ENCODE peak calls at places on chromosomes 4 and X, in eight cellular contexts. One of them, this sample, is unnamed.

GRCh38 chrX:39133971-39134370 is 332.7 kb downstream of the MID1IP1 start:
- DNase-seq in spleen: peak; percentile 79
- DNase-seq in heart left ventricle: no peak
- DNase-seq in aorta: no peak
- DNase-seq in OCI-LY7: peak; percentile 24
- DNase-seq in upper lobe of right lung: no peak
- DNase-seq in CD8-positive, alpha-beta memory T cell: no peak
- DNase-seq in HCT116: no peak
- DNase-seq in this sample: no peak

GRCh38 chr4:55509272-55509671 is 37.4 kb downstream of the CLOCK start:
- DNase-seq in spleen: no peak
- DNase-seq in OCI-LY7: no peak
- DNase-seq in aorta: no peak
- DNase-seq in upper lobe of right lung: no peak
- DNase-seq in heart left ventricle: no peak
- DNase-seq in HCT116: no peak
- DNase-seq in CD8-positive, alpha-beta memory T cell: no peak
- DNase-seq in this sample: no peak

GRCh38 chr4:124526321-124526720 is 186.2 kb downstream of the ANKRD50 start:
- DNase-seq in HCT116: no peak
- DNase-seq in heart left ventricle: no peak
- DNase-seq in CD8-positive, alpha-beta memory T cell: no peak
- DNase-seq in aorta: no peak
- DNase-seq in spleen: no peak
- DNase-seq in OCI-LY7: no peak
- DNase-seq in upper lobe of right lung: no peak
- DNase-seq in this sample: no peak

GRCh38 chr4:155433636-155434360 is 57.0 kb upstream of the MAP9 start:
- DNase-seq in upper lobe of right lung: no peak
- DNase-seq in aorta: no peak
- DNase-seq in OCI-LY7: no peak
- DNase-seq in HCT116: no peak
- DNase-seq in heart left ventricle: no peak
- DNase-seq in CD8-positive, alpha-beta memory T cell: no peak
- DNase-seq in spleen: no peak
- DNase-seq in this sample: no peak

GRCh38 chrX:119391279-119391678 is 7.9 kb upstream of the SLC25A43 start:
- DNase-seq in CD8-positive, alpha-beta memory T cell: no peak
- DNase-seq in spleen: no peak
- DNase-seq in heart left ventricle: no peak
- DNase-seq in HCT116: peak; percentile 23
- DNase-seq in aorta: no peak
- DNase-seq in upper lobe of right lung: no peak
- DNase-seq in OCI-LY7: peak; percentile 29
- DNase-seq in this sample: no peak

GRCh38 chrX:155745792-155746191 is 133.0 kb upstream of the TMLHE start:
- DNase-seq in HCT116: peak; percentile 12
- DNase-seq in CD8-positive, alpha-beta memory T cell: no peak
- DNase-seq in spleen: no peak
- DNase-seq in OCI-LY7: no peak
- DNase-seq in aorta: peak; percentile 51
- DNase-seq in upper lobe of right lung: no peak
- DNase-seq in heart left ventricle: peak; percentile 15
- DNase-seq in this sample: no peak

GRCh38 chrX:132842839-132843238 is 115.6 kb downstream of the HS6ST2 start:
- DNase-seq in upper lobe of right lung: no peak
- DNase-seq in heart left ventricle: no peak
- DNase-seq in spleen: no peak
- DNase-seq in OCI-LY7: no peak
- DNase-seq in aorta: no peak
- DNase-seq in HCT116: no peak
- DNase-seq in CD8-positive, alpha-beta memory T cell: no peak
- DNase-seq in this sample: no peak

GRCh38 chrX:19535481-19535880 is 20.2 kb upstream of the MAP3K15 start:
- DNase-seq in spleen: no peak
- DNase-seq in CD8-positive, alpha-beta memory T cell: no peak
- DNase-seq in HCT116: no peak
- DNase-seq in aorta: no peak
- DNase-seq in heart left ventricle: no peak
- DNase-seq in OCI-LY7: peak; percentile 26
- DNase-seq in upper lobe of right lung: no peak
- DNase-seq in this sample: no peak

GRCh38 chrX:114626323-114626722 is 42.4 kb downstream of the HTR2C start:
- DNase-seq in spleen: no peak
- DNase-seq in CD8-positive, alpha-beta memory T cell: no peak
- DNase-seq in aorta: no peak
- DNase-seq in heart left ventricle: no peak
- DNase-seq in HCT116: no peak
- DNase-seq in OCI-LY7: no peak
- DNase-seq in upper lobe of right lung: no peak
- DNase-seq in this sample: no peak

GRCh38 chr4:6815029-6815836 is 32.7 kb downstream of the KIAA0232 start:
- DNase-seq in CD8-positive, alpha-beta memory T cell: no peak
- DNase-seq in spleen: no peak
- DNase-seq in HCT116: no peak
- DNase-seq in OCI-LY7: no peak
- DNase-seq in heart left ventricle: no peak
- DNase-seq in aorta: no peak
- DNase-seq in upper lobe of right lung: no peak
- DNase-seq in this sample: no peak

DNA sequence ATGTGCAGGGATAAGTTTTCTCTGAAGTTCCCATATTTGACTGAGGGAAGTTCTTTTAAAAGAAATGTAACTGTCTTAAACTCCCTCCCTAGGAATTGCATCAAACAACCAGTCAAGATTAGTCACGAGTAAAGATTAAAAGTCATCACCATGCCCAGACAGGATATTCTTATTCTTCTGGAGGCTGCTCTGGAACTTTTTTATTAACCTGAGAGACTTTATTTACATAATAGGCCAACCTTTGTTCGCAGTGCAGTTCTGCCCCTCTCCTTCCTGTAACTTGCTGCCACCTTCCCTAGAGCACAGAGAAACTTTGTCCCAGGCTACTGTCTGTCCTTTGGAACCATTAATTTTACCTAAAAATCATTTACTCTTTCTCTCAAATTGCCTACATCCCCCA is 9.8 kb upstream of the HERC3 start:
- DNase-seq in spleen: no peak
- DNase-seq in HCT116: no peak
- DNase-seq in CD8-positive, alpha-beta memory T cell: no peak
- DNase-seq in aorta: no peak
- DNase-seq in upper lobe of right lung: no peak
- DNase-seq in OCI-LY7: no peak
- DNase-seq in heart left ventricle: no peak
- DNase-seq in this sample: no peak
- H3K27ac ChIP-seq in spleen: no peak overlapping the region
- H3K27ac ChIP-seq in HCT116: no peak overlapping the region
- H3K27ac ChIP-seq in CD8-positive, alpha-beta memory T cell: no peak overlapping the region
- H3K27ac ChIP-seq in aorta: no peak overlapping the region
- H3K27ac ChIP-seq in upper lobe of right lung: no peak overlapping the region
- H3K27ac ChIP-seq in OCI-LY7: no peak overlapping the region
- H3K27ac ChIP-seq in heart left ventricle: no peak overlapping the region
- H3K27ac ChIP-seq in this sample: no peak overlapping the region

GRCh38 chr4:183035726-183036415 is 63.2 kb upstream of the WWC2 start:
- DNase-seq in heart left ventricle: no peak
- DNase-seq in upper lobe of right lung: no peak
- DNase-seq in HCT116: no peak
- DNase-seq in OCI-LY7: no peak
- DNase-seq in aorta: no peak
- DNase-seq in spleen: no peak
- DNase-seq in CD8-positive, alpha-beta memory T cell: no peak
- DNase-seq in this sample: no peak

DNA sequence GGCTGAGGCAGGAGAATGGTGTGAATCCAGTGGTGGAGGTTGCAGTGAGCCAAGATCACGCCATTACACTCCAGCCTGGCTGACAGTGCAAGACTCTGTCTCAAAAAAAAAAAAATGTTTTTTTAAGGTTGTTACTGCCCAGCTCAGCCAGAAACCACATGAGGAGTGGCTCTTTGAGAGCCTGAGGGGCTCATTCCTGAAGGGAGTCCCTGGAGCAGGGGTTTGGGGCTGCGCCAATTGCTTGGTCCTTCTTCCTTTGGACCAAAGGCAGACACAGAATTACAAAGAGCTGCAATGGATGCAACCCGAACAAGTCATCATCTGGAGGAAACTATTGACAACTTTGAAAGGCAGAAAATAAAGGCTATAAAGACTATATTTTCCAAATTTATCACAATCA is 60.6 kb upstream of the WWC2 start:
- DNase-seq in upper lobe of right lung: no peak
- DNase-seq in CD8-positive, alpha-beta memory T cell: no peak
- DNase-seq in spleen: no peak
- DNase-seq in heart left ventricle: no peak
- DNase-seq in aorta: no peak
- DNase-seq in HCT116: no peak
- DNase-seq in OCI-LY7: no peak
- DNase-seq in this sample: no peak
- H3K27ac ChIP-seq in upper lobe of right lung: no peak overlapping the region
- H3K27ac ChIP-seq in CD8-positive, alpha-beta memory T cell: no peak overlapping the region
- H3K27ac ChIP-seq in spleen: no peak overlapping the region
- H3K27ac ChIP-seq in heart left ventricle: no peak overlapping the region
- H3K27ac ChIP-seq in aorta: no peak overlapping the region
- H3K27ac ChIP-seq in HCT116: no peak overlapping the region
- H3K27ac ChIP-seq in OCI-LY7: no peak overlapping the region
- H3K27ac ChIP-seq in this sample: no peak overlapping the region

GRCh38 chr4:94014484-94015136 is 186.1 kb downstream of the ATOH1 start:
- DNase-seq in upper lobe of right lung: no peak
- DNase-seq in heart left ventricle: no peak
- DNase-seq in OCI-LY7: no peak
- DNase-seq in aorta: no peak
- DNase-seq in HCT116: no peak
- DNase-seq in spleen: no peak
- DNase-seq in CD8-positive, alpha-beta memory T cell: no peak
- DNase-seq in this sample: no peak
- H3K27ac ChIP-seq in upper lobe of right lung: no peak overlapping the region
- H3K27ac ChIP-seq in heart left ventricle: no peak overlapping the region
- H3K27ac ChIP-seq in OCI-LY7: no peak overlapping the region
- H3K27ac ChIP-seq in aorta: no peak overlapping the region
- H3K27ac ChIP-seq in HCT116: no peak overlapping the region
- H3K27ac ChIP-seq in spleen: no peak overlapping the region
- H3K27ac ChIP-seq in CD8-positive, alpha-beta memory T cell: no peak overlapping the region
- H3K27ac ChIP-seq in this sample: no peak overlapping the region

GRCh38 chr4:169968999-169969398 is 57.2 kb downstream of the MFAP3L start:
- DNase-seq in aorta: no peak
- DNase-seq in upper lobe of right lung: no peak
- DNase-seq in spleen: no peak
- DNase-seq in HCT116: no peak
- DNase-seq in OCI-LY7: no peak
- DNase-seq in heart left ventricle: no peak
- DNase-seq in CD8-positive, alpha-beta memory T cell: no peak
- DNase-seq in this sample: no peak
- H3K27ac ChIP-seq in aorta: no peak overlapping the region
- H3K27ac ChIP-seq in upper lobe of right lung: no peak overlapping the region
- H3K27ac ChIP-seq in spleen: no peak overlapping the region
- H3K27ac ChIP-seq in HCT116: no peak overlapping the region
- H3K27ac ChIP-seq in OCI-LY7: no peak overlapping the region
- H3K27ac ChIP-seq in heart left ventricle: no peak overlapping the region
- H3K27ac ChIP-seq in CD8-positive, alpha-beta memory T cell: no peak overlapping the region
- H3K27ac ChIP-seq in this sample: no peak overlapping the region

GRCh38 chr4:17884511-17884910 is 73.7 kb downstream of the NCAPG start:
- DNase-seq in heart left ventricle: no peak
- DNase-seq in HCT116: no peak
- DNase-seq in CD8-positive, alpha-beta memory T cell: no peak
- DNase-seq in aorta: no peak
- DNase-seq in upper lobe of right lung: no peak
- DNase-seq in spleen: no peak
- DNase-seq in OCI-LY7: no peak
- DNase-seq in this sample: no peak

GRCh38 chr4:17889692-17890091 is 78.9 kb downstream of the NCAPG start:
- DNase-seq in upper lobe of right lung: no peak
- DNase-seq in CD8-positive, alpha-beta memory T cell: no peak
- DNase-seq in spleen: no peak
- DNase-seq in aorta: no peak
- DNase-seq in HCT116: no peak
- DNase-seq in OCI-LY7: no peak
- DNase-seq in heart left ventricle: no peak
- DNase-seq in this sample: no peak

GRCh38 chr4:17884063-17884462 is 73.3 kb downstream of the NCAPG start:
- DNase-seq in aorta: no peak
- DNase-seq in upper lobe of right lung: no peak
- DNase-seq in OCI-LY7: no peak
- DNase-seq in spleen: no peak
- DNase-seq in heart left ventricle: no peak
- DNase-seq in HCT116: no peak
- DNase-seq in CD8-positive, alpha-beta memory T cell: no peak
- DNase-seq in this sample: no peak
- H3K27ac ChIP-seq in aorta: no peak overlapping the region
- H3K27ac ChIP-seq in upper lobe of right lung: no peak overlapping the region
- H3K27ac ChIP-seq in OCI-LY7: no peak overlapping the region
- H3K27ac ChIP-seq in spleen: no peak overlapping the region
- H3K27ac ChIP-seq in heart left ventricle: no peak overlapping the region
- H3K27ac ChIP-seq in HCT116: no peak overlapping the region
- H3K27ac ChIP-seq in CD8-positive, alpha-beta memory T cell: no peak overlapping the region
- H3K27ac ChIP-seq in this sample: no peak overlapping the region

GRCh38 chr4:38466401-38466800 is 197.6 kb upstream of the KLF3 start:
- DNase-seq in HCT116: no peak
- DNase-seq in CD8-positive, alpha-beta memory T cell: no peak
- DNase-seq in upper lobe of right lung: no peak
- DNase-seq in aorta: no peak
- DNase-seq in OCI-LY7: no peak
- DNase-seq in spleen: no peak
- DNase-seq in heart left ventricle: no peak
- DNase-seq in this sample: no peak

GRCh38 chr4:38467296-38467695 is 196.7 kb upstream of the KLF3 start:
- DNase-seq in OCI-LY7: no peak
- DNase-seq in upper lobe of right lung: no peak
- DNase-seq in aorta: no peak
- DNase-seq in CD8-positive, alpha-beta memory T cell: no peak
- DNase-seq in spleen: no peak
- DNase-seq in HCT116: no peak
- DNase-seq in heart left ventricle: no peak
- DNase-seq in this sample: no peak

GRCh38 chr4:38468491-38468890 is 195.5 kb upstream of the KLF3 start:
- DNase-seq in OCI-LY7: no peak
- DNase-seq in upper lobe of right lung: no peak
- DNase-seq in heart left ventricle: no peak
- DNase-seq in spleen: no peak
- DNase-seq in CD8-positive, alpha-beta memory T cell: no peak
- DNase-seq in aorta: no peak
- DNase-seq in HCT116: no peak
- DNase-seq in this sample: no peak

GRCh38 chr4:38470708-38471262 is 193.2 kb upstream of the KLF3 start:
- DNase-seq in aorta: no peak
- DNase-seq in CD8-positive, alpha-beta memory T cell: no peak
- DNase-seq in OCI-LY7: no peak
- DNase-seq in HCT116: no peak
- DNase-seq in heart left ventricle: no peak
- DNase-seq in spleen: no peak
- DNase-seq in upper lobe of right lung: no peak
- DNase-seq in this sample: no peak

DNA sequence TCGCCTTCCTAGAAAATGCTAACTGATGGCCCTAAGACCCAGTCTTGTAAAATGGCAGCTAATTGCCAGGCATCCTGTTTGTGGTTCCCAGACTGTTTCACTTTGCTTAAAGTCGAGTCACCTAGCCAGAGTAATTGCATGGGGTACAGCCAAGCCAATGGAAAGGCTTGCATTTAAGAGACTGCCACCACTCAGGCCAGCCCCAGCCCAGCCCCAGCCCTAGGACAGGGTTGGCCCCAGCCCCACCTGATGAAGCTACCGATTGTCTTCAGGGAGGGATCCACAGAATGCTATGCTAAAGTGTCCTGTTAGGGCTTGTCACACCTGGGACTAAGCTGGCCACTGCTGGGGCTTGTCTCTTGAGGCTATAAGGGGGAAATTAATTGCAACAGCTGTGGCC is 194.6 kb upstream of the KLF3 start:
- DNase-seq in OCI-LY7: no peak
- DNase-seq in HCT116: no peak
- DNase-seq in upper lobe of right lung: no peak
- DNase-seq in aorta: no peak
- DNase-seq in spleen: no peak
- DNase-seq in CD8-positive, alpha-beta memory T cell: no peak
- DNase-seq in heart left ventricle: no peak
- DNase-seq in this sample: no peak
- H3K27ac ChIP-seq in OCI-LY7: no peak overlapping the region
- H3K27ac ChIP-seq in HCT116: no peak overlapping the region
- H3K27ac ChIP-seq in upper lobe of right lung: no peak overlapping the region
- H3K27ac ChIP-seq in aorta: no peak overlapping the region
- H3K27ac ChIP-seq in spleen: no peak overlapping the region
- H3K27ac ChIP-seq in CD8-positive, alpha-beta memory T cell: no peak overlapping the region
- H3K27ac ChIP-seq in heart left ventricle: no peak overlapping the region
- H3K27ac ChIP-seq in this sample: no peak overlapping the region